ENCODE peak calls at places on chromosomes 13 and 19, in five cellular contexts. One of them, this sample, is unnamed.

GRCh38 chr19:15550847-15551182 is 42.5 kb downstream of the CYP4F22 start:
- DNase-seq in NCI-H187: no peak
- DNase-seq in foreskin melanocyte: no peak
- DNase-seq in heart right ventricle: no peak
- DNase-seq in colonic mucosa: no peak
- DNase-seq in this sample: no peak

GRCh38 chr19:42091300-42092266 is 15.6 kb downstream of the ZNF574 start:
- DNase-seq in foreskin melanocyte: no peak
- DNase-seq in colonic mucosa: peak; percentile 54
- DNase-seq in NCI-H187: no peak
- DNase-seq in heart right ventricle: no peak
- DNase-seq in this sample: no peak

GRCh38 chr13:49587311-49587847 is 2.0 kb upstream of the RCBTB1 start:
- DNase-seq in colonic mucosa: no peak
- DNase-seq in foreskin melanocyte: no peak
- DNase-seq in NCI-H187: no peak
- DNase-seq in heart right ventricle: no peak
- DNase-seq in this sample: no peak

GRCh38 chr13:99043700-99044300 is 65.9 kb upstream of the DOCK9 start:
- DNase-seq in colonic mucosa: no peak
- DNase-seq in NCI-H187: no peak
- DNase-seq in foreskin melanocyte: peak; percentile 39
- DNase-seq in heart right ventricle: no peak
- DNase-seq in this sample: no peak

GRCh38 chr19:13954185-13954584 is 1.9 kb downstream of the DCAF15 start:
- DNase-seq in colonic mucosa: no peak
- DNase-seq in foreskin melanocyte: no peak
- DNase-seq in heart right ventricle: no peak
- DNase-seq in NCI-H187: no peak
- DNase-seq in this sample: no peak

GRCh38 chr13:103883152-103883551 is 816.9 kb upstream of the SLC10A2 start:
- DNase-seq in foreskin melanocyte: peak; percentile 95
- DNase-seq in colonic mucosa: peak; percentile 33
- DNase-seq in NCI-H187: peak; percentile 78
- DNase-seq in heart right ventricle: peak; percentile 77
- DNase-seq in this sample: peak; percentile 61

GRCh38 chr19:49151339-49152217 is 3.6 kb downstream of the HRC start:
- DNase-seq in NCI-H187: peak; percentile 99
- DNase-seq in colonic mucosa: peak; percentile 98
- DNase-seq in foreskin melanocyte: no peak
- DNase-seq in heart right ventricle: peak; percentile 70
- DNase-seq in this sample: no peak

GRCh38 chr13:104426435-104426834 is 1360.2 kb upstream of the SLC10A2 start:
- DNase-seq in colonic mucosa: no peak
- DNase-seq in NCI-H187: no peak
- DNase-seq in heart right ventricle: no peak
- DNase-seq in foreskin melanocyte: no peak
- DNase-seq in this sample: no peak

GRCh38 chr13:45718063-45718462 is 15.9 kb downstream of the CBY2 start:
- DNase-seq in heart right ventricle: no peak
- DNase-seq in colonic mucosa: no peak
- DNase-seq in foreskin melanocyte: peak; percentile 20
- DNase-seq in NCI-H187: peak; percentile 2
- DNase-seq in this sample: no peak

GRCh38 chr19:14248578-14249011 is 42.6 kb upstream of the ADGRL1 start:
- DNase-seq in NCI-H187: peak; percentile 4
- DNase-seq in foreskin melanocyte: peak; percentile 38
- DNase-seq in heart right ventricle: peak; percentile 40
- DNase-seq in colonic mucosa: peak; percentile 47
- DNase-seq in this sample: no peak

GRCh38 chr19:37963190-37963947 is 56.4 kb downstream of the SIPA1L3 start:
- DNase-seq in colonic mucosa: no peak
- DNase-seq in heart right ventricle: no peak
- DNase-seq in foreskin melanocyte: no peak
- DNase-seq in NCI-H187: no peak
- DNase-seq in this sample: peak; percentile 68

GRCh38 chr19:23996549-23996948 is 81.9 kb downstream of the ZNF726 start:
- DNase-seq in NCI-H187: no peak
- DNase-seq in heart right ventricle: no peak
- DNase-seq in foreskin melanocyte: no peak
- DNase-seq in colonic mucosa: no peak
- DNase-seq in this sample: no peak

GRCh38 chr13:91922969-91923592 is 524.7 kb downstream of the GPC5 start:
- DNase-seq in heart right ventricle: no peak
- DNase-seq in foreskin melanocyte: no peak
- DNase-seq in colonic mucosa: no peak
- DNase-seq in NCI-H187: no peak
- DNase-seq in this sample: no peak

GRCh38 chr19:42075364-42075615 is 676 bp upstream of the ZNF574 start:
- DNase-seq in foreskin melanocyte: peak; percentile 21
- DNase-seq in NCI-H187: no peak
- DNase-seq in heart right ventricle: no peak
- DNase-seq in colonic mucosa: no peak
- DNase-seq in this sample: no peak

This sample was measured in GM04503.